ENCODE peak calls at places on chromosomes 4 and X, in nine cellular contexts. Q is lower leg skin, S is esophagus squamous epithelium, R is OCI-LY7, O is AG10803, G is pancreas, V is aorta, J is colonic mucosa, M is AG04449. T is an unnamed sample.

GRCh38 chrX:24498181-24498580 is 33.1 kb downstream of the PDK3 start:
- DNase-seq in Q (no peak), S (no peak), R (no peak), O (peak; percentile 0), G (no peak), V (no peak), J (no peak), M (no peak), T (no peak)

GRCh38 chr4:109589119-109589518 is 29.1 kb downstream of the MCUB start:
- DNase-seq in Q (no peak), S (no peak), R (peak; percentile 5), O (no peak), G (no peak), V (no peak), J (no peak), M (no peak), T (no peak)

GRCh38 chr4:143294310-143294709 is 42.4 kb upstream of the GAB1 start:
- DNase-seq in Q (no peak), S (no peak), R (no peak), O (peak; percentile 82), G (no peak), V (peak; percentile 89), J (peak; percentile 78), M (no peak), T (no peak)

GRCh38 chrX:40418413-40419195 is 162.2 kb upstream of the ATP6AP2 start:
- DNase-seq in Q (peak; percentile 70), S (no peak), R (no peak), O (no peak), G (no peak), V (no peak), J (no peak), M (no peak), T (no peak)

GRCh38 chrX:129496625-129497024 is 26.7 kb downstream of the SMARCA1 start:
- DNase-seq in Q (no peak), S (no peak), R (no peak), O (peak; percentile 36), G (no peak), V (no peak), J (no peak), M (no peak), T (no peak)

GRCh38 chr4:87058272-87059073 is 123.7 kb downstream of the AFF1 start:
- DNase-seq in Q (no peak), S (no peak), R (no peak), O (no peak), G (no peak), V (no peak), J (no peak), M (no peak), T (no peak)

GRCh38 chr4:57575465-57575864 is 465.3 kb upstream of the IGFBP7 start:
- DNase-seq in Q (no peak), S (no peak), R (no peak), O (no peak), G (no peak), V (no peak), J (no peak), M (no peak), T (no peak)

GRCh38 chr4:165326831-165327210 is 648 bp upstream of the MSMO1 start:
- DNase-seq in Q (no peak), S (peak; percentile 1), R (peak; percentile 62), O (peak; percentile 27), G (no peak), V (no peak), J (peak; percentile 53), M (no peak), T (no peak)

GRCh38 chrX:154458116-154458953 is at the start of gene PLXNA3:
- DNase-seq in Q (no peak), S (no peak), R (peak; percentile 48), O (peak; percentile 31), G (peak; percentile 77), V (peak; percentile 85), J (no peak), M (no peak), T (no peak)

GRCh38 chr4:88456757-88457306 is at the start of gene HERC5:
- DNase-seq in Q (peak; percentile 98), S (peak; percentile 50), R (peak; percentile 80), O (peak; percentile 76), G (peak; percentile 94), V (peak; percentile 97), J (peak; percentile 94), M (peak; percentile 0), T (peak; percentile 66)

GRCh38 chr4:87010192-87010591 is 75.4 kb downstream of the AFF1 start:
- DNase-seq in Q (no peak), S (no peak), R (no peak), O (no peak), G (no peak), V (no peak), J (no peak), M (no peak), T (no peak)

GRCh38 chrX:122238801-122239200 is 945.3 kb upstream of the GRIA3 start:
- DNase-seq in Q (no peak), S (no peak), R (no peak), O (peak; percentile 24), G (no peak), V (no peak), J (no peak), M (no peak), T (no peak)

GRCh38 chr4:972651-973424 is 531 bp downstream of the DGKQ start:
- DNase-seq in Q (no peak), S (no peak), R (peak; percentile 64), O (peak; percentile 5), G (peak; percentile 87), V (no peak), J (peak; percentile 55), M (no peak), T (no peak)

GRCh38 chr4:121072080-121072835 is at the start of gene NDNF:
- DNase-seq in Q (peak; percentile 84), S (no peak), R (no peak), O (peak; percentile 54), G (peak; percentile 50), V (peak; percentile 83), J (peak; percentile 85), M (no peak), T (no peak)

GRCh38 chrX:431032-431431 is 44.3 kb upstream of the PPP2R3B start:
- DNase-seq in Q (no peak), S (no peak), R (no peak), O (no peak), G (no peak), V (no peak), J (no peak), M (no peak), T (no peak)

GRCh38 chrX:3346436-3347329 is at the start of gene MXRA5:
- DNase-seq in Q (no peak), S (no peak), R (no peak), O (peak; percentile 69), G (peak; percentile 76), V (peak; percentile 75), J (no peak), M (no peak), T (no peak)

GRCh38 chrX:132218100-132218807 is 993 bp downstream of the RAP2C start:
- DNase-seq in Q (peak; percentile 96), S (peak; percentile 18), R (peak; percentile 88), O (peak; percentile 81), G (peak; percentile 91), V (peak; percentile 91), J (peak; percentile 83), M (no peak), T (peak; percentile 58)

GRCh38 chrX:74550295-74550802 is 64.1 kb downstream of the RLIM start:
- DNase-seq in Q (peak; percentile 96), S (peak; percentile 18), R (peak; percentile 80), O (peak; percentile 63), G (peak; percentile 89), V (peak; percentile 95), J (peak; percentile 84), M (no peak), T (peak; percentile 81)
- H3K4me3 ChIP-seq in Q (no peak overlapping the region), S (peak overlapping the region; percentile 36), R (peak overlapping the region; percentile 34), O (peak overlapping the region; percentile 24), G (no peak overlapping the region), V (no peak overlapping the region), J (no peak overlapping the region), M (peak overlapping the region; percentile 42), T (peak overlapping the region; percentile 27)

GRCh38 chr4:118894034-118894433 is 5.4 kb downstream of the SYNPO2 start:
- DNase-seq in Q (no peak), S (no peak), R (no peak), O (no peak), G (no peak), V (no peak), J (no peak), M (no peak), T (no peak)

GRCh38 chr4:118904418-118904817 is 15.8 kb downstream of the SYNPO2 start:
- DNase-seq in Q (no peak), S (no peak), R (no peak), O (no peak), G (no peak), V (no peak), J (no peak), M (no peak), T (no peak)

GRCh38 chr4:118898221-118898620 is 9.6 kb downstream of the SYNPO2 start:
- DNase-seq in Q (no peak), S (no peak), R (no peak), O (no peak), G (no peak), V (no peak), J (no peak), M (no peak), T (no peak)

DNA sequence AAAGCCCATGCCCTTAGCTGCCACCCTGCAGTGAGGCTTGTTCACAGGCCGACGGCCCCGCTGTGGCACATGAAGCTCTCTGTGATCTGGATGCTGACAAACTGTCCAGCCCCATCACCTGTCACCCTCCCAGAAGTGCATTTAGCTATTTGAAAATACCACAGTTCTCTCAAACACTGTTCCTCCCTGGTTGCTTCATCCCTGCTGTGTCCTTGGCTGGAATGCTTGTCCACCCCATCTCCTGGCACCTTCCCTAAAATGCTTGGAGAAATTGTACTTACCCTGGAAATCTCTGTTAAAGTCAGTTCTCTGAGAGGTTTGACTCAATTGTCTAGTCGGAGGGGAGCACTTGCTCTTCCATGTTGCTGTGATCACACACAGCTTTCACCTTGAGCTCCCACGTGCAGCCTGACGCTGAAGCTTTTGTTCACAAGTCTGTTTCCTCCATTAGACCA is 10.1 kb downstream of the SYNPO2 start:
- DNase-seq in Q (no peak), S (no peak), R (no peak), O (peak; percentile 47), G (no peak), V (peak; percentile 79), J (no peak), M (no peak), T (no peak)
- H3K4me3 ChIP-seq in Q (no peak overlapping the region), S (no peak overlapping the region), R (no peak overlapping the region), O (no peak overlapping the region), G (no peak overlapping the region), V (no peak overlapping the region), J (no peak overlapping the region), M (no peak overlapping the region), T (no peak overlapping the region)

GRCh38 chr4:3371581-3372001 is 70.2 kb upstream of the HGFAC start:
- DNase-seq in Q (no peak), S (no peak), R (no peak), O (no peak), G (no peak), V (no peak), J (no peak), M (no peak), T (no peak)
- H3K4me3 ChIP-seq in Q (no peak overlapping the region), S (peak overlapping the region; percentile 12), R (no peak overlapping the region), O (no peak overlapping the region), G (no peak overlapping the region), V (no peak overlapping the region), J (no peak overlapping the region), M (no peak overlapping the region), T (peak overlapping the region; percentile 38)

DNA sequence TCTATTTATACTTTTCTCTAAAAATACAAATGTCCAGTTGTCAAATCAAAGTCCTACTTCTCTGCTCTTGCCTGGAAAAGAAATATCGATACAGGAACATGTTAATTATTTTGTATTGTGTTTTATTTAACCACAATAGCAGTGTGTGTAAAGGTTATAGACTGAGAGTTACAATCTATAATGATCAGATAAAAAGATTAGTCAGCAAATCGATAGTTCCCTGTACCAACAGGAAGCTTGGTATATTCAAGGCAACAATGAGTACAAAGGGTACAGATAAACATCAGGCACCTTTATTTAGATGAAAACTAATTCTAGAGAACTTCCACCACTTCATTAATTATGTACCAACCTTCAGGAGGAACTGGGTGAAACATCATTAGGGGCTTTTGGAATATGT is 469.5 kb downstream of the GBA3 start:
- DNase-seq in Q (no peak), S (no peak), R (no peak), O (no peak), G (no peak), V (no peak), J (no peak), M (no peak), T (no peak)
- H3K4me3 ChIP-seq in Q (no peak overlapping the region), S (no peak overlapping the region), R (no peak overlapping the region), O (no peak overlapping the region), G (no peak overlapping the region), V (no peak overlapping the region), J (no peak overlapping the region), M (no peak overlapping the region), T (no peak overlapping the region)

T was measured in dorsolateral prefrontal cortex.